ENCODE peak calls at places on chromosomes 16 and 17, in five cellular contexts. A, W, L, G and F are unnamed samples.

GRCh38 chr17:61314368-61315078 is 85.1 kb upstream of the TBX2 start:
- DNase-seq in G (peak; percentile 41), W (peak; percentile 43), A (no peak), L (no peak), F (no peak)

GRCh38 chr16:54048994-54049929 is 237.3 kb downstream of the IRX3 start:
- DNase-seq in L (peak; percentile 36), A (no peak), W (no peak), G (no peak), F (no peak)

GRCh38 chr17:72338847-72339790 is 218.3 kb downstream of the SOX9 start:
- DNase-seq in A (peak; percentile 99), G (peak; percentile 86), W (peak; percentile 33), L (peak; percentile 43), F (peak; percentile 70)

GRCh38 chr16:2753523-2754020 is 1.1 kb downstream of the SRRM2 start:
- DNase-seq in A (no peak), L (no peak), W (peak; percentile 51), G (peak; percentile 57), F (peak; percentile 20)

GRCh38 chr16:84603115-84603816 is 14.6 kb downstream of the COTL1 start:
- DNase-seq in G (peak; percentile 91), L (no peak), A (peak; percentile 98), W (no peak), F (peak; percentile 94)

GRCh38 chr17:9883451-9883850 is 21.6 kb downstream of the RCVRN start:
- DNase-seq in W (no peak), G (no peak), A (no peak), L (no peak), F (no peak)

GRCh38 chr16:53614346-53614745 is 89.3 kb downstream of the RPGRIP1L start:
- DNase-seq in G (no peak), L (no peak), A (no peak), W (no peak), F (peak; percentile 85)

GRCh38 chr16:11349599-11350276 is 4.5 kb downstream of the RMI2 start:
- DNase-seq in G (peak; percentile 69), L (no peak), W (no peak), A (peak; percentile 81), F (peak; percentile 78)

GRCh38 chr17:29151567-29151966 is 28.6 kb downstream of the MYO18A start:
- DNase-seq in L (no peak), W (peak; percentile 50), A (peak; percentile 91), G (peak; percentile 62), F (no peak)

GRCh38 chr17:3594056-3594810 is 15.0 kb downstream of the TRPV1 start:
- DNase-seq in L (no peak), W (peak; percentile 42), A (peak; percentile 28), G (peak; percentile 46), F (peak; percentile 55)

GRCh38 chr16:87344931-87345631 is 27.9 kb upstream of the C16orf95 start:
- DNase-seq in W (peak; percentile 21), A (no peak), L (peak; percentile 72), G (no peak), F (peak; percentile 32)

GRCh38 chr16:31073823-31074072 is 292 bp downstream of the ZNF668 start:
- DNase-seq in W (no peak), L (no peak), A (no peak), G (no peak), F (no peak)

GRCh38 chr16:1379054-1379862 is 27.5 kb downstream of the GNPTG start:
- DNase-seq in W (peak; percentile 84), A (peak; percentile 79), G (peak; percentile 94), L (peak; percentile 95), F (peak; percentile 84)

GRCh38 chr17:77308768-77309726 is 168.3 kb downstream of the SEC14L1 start:
- DNase-seq in G (peak; percentile 76), L (no peak), A (peak; percentile 87), W (no peak), F (peak; percentile 65)

GRCh38 chr17:77441130-77441920 is 300.6 kb downstream of the SEC14L1 start:
- DNase-seq in W (no peak), G (no peak), L (no peak), A (no peak), F (no peak)

GRCh38 chr16:787978-788398 is at the start of gene RPUSD1:
- DNase-seq in W (no peak), G (no peak), L (no peak), A (no peak), F (no peak)

GRCh38 chr16:66714659-66715307 is 18.2 kb upstream of the CMTM4 start:
- DNase-seq in G (no peak), L (no peak), W (no peak), A (peak; percentile 33), F (no peak)

GRCh38 chr16:51276335-51276734 is 125.3 kb upstream of the SALL1 start:
- DNase-seq in G (no peak), A (no peak), L (no peak), W (no peak), F (no peak)

GRCh38 chr17:39804839-39805238 is 59.3 kb downstream of the IKZF3 start:
- DNase-seq in G (no peak), W (no peak), A (no peak), L (no peak), F (no peak)

GRCh38 chr16:87895641-87896141 is 26.4 kb upstream of the SLC7A5 start:
- DNase-seq in L (no peak), G (no peak), W (no peak), A (peak; percentile 64), F (peak; percentile 29)

GRCh38 chr17:57913576-57914273 is 41.5 kb downstream of the CUEDC1 start:
- DNase-seq in G (no peak), A (no peak), L (no peak), W (no peak), F (no peak)